ENCODE peak calls at places on chromosomes 1 and 21, in seven cellular contexts. Y is H9, B is IMR-90, G is mesenchymal stem cell, S is trophoblast cell, H is mesendoderm, W is H1. E is an unnamed sample.

GRCh38 chr1:198873696-198874230 is 234.9 kb downstream of the PTPRC start:
- DNase-seq in H (no peak), B (no peak), W (no peak), Y (no peak), G (no peak), S (no peak), E (no peak)

GRCh38 chr21:46661627-46662366 is 26.3 kb downstream of the PRMT2 start:
- DNase-seq in H (no peak), B (no peak), Y (no peak), G (no peak), W (no peak), S (no peak), E (no peak)

GRCh38 chr1:7521803-7522202 is 249.3 kb upstream of the VAMP3 start:
- DNase-seq in H (no peak), Y (no peak), B (no peak), G (no peak), W (no peak), S (no peak), E (no peak)

GRCh38 chr1:171807547-171807946 is 26.1 kb downstream of the METTL13 start:
- DNase-seq in W (no peak), G (no peak), H (no peak), S (no peak), B (no peak), Y (no peak), E (no peak)

GRCh38 chr21:42195378-42196031 is 23.4 kb upstream of the ABCG1 start:
- DNase-seq in B (peak; percentile 55), S (peak; percentile 64), G (peak; percentile 48), Y (no peak), H (no peak), W (no peak), E (no peak)

GRCh38 chr1:226634611-226635246 is 86.2 kb downstream of the STUM start:
- DNase-seq in S (no peak), Y (no peak), W (no peak), H (no peak), G (no peak), B (no peak), E (no peak)

GRCh38 chr1:30520461-30520860 is 202.9 kb downstream of the MATN1 start:
- DNase-seq in Y (no peak), H (no peak), S (no peak), W (no peak), B (no peak), G (no peak), E (no peak)

GRCh38 chr1:182317489-182318180 is 74.0 kb downstream of the GLUL start:
- DNase-seq in Y (no peak), H (no peak), W (no peak), S (no peak), B (no peak), G (no peak), E (no peak)

GRCh38 chr1:247443641-247444040 is 14.3 kb downstream of the OR2B11 start:
- DNase-seq in S (no peak), G (no peak), W (no peak), B (no peak), H (no peak), Y (no peak), E (no peak)

GRCh38 chr1:30817083-30817450 is 59.5 kb upstream of the LAPTM5 start:
- DNase-seq in H (no peak), B (no peak), S (no peak), W (no peak), G (peak; percentile 51), Y (no peak), E (no peak)

GRCh38 chr1:151156515-151156819 is at the start of gene TNFAIP8L2:
- DNase-seq in W (no peak), H (peak; percentile 8), S (peak; percentile 42), B (no peak), Y (peak; percentile 54), G (no peak), E (no peak)

GRCh38 chr21:46021978-46022544 is 40.5 kb downstream of the COL6A1 start:
- DNase-seq in B (no peak), G (peak; percentile 85), S (peak; percentile 53), H (no peak), Y (no peak), W (no peak), E (no peak)

GRCh38 chr1:205061665-205062069 is 18.7 kb downstream of the CNTN2 start:
- DNase-seq in B (peak; percentile 52), G (peak; percentile 58), W (peak; percentile 67), S (peak; percentile 77), Y (peak; percentile 90), H (peak; percentile 88), E (peak; percentile 89)

GRCh38 chr1:100440075-100440809 is 87.9 kb downstream of the CDC14A start:
- DNase-seq in G (no peak), Y (no peak), H (peak; percentile 95), S (peak; percentile 67), B (no peak), W (no peak), E (no peak)

GRCh38 chr1:234437423-234438171 is 41.4 kb downstream of the TARBP1 start:
- DNase-seq in H (no peak), Y (no peak), B (no peak), S (no peak), W (no peak), G (no peak), E (no peak)

GRCh38 chr1:70392626-70393025 is 18.4 kb upstream of the CTH start:
- DNase-seq in B (no peak), W (no peak), Y (no peak), G (no peak), S (no peak), H (no peak), E (no peak)

DNA sequence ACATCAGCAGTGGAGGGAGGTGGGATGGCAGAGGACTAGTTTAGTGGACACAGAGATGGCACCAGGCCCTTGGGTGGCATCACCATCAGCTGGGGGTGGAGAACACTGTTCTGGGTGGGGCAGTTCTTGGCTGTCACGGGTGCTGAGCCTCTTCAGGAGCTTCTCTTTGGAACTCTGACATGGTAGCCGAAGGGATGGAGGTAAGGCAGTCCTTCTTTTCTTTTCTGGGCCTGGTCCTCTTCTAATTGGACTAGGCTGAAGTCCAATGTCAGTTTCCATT is 8.3 kb upstream of the MEF2D start:
- DNase-seq in G (no peak), B (no peak), S (no peak), H (no peak), Y (no peak), W (no peak), E (no peak)
- H3K4me1 ChIP-seq in G (peaks cover 12% of the 10 kb centered on the region), B (peaks cover 35% of the 10 kb centered on the region), S (peaks cover 12% of the 10 kb centered on the region), H (peaks cover 12% of the 10 kb centered on the region), Y (peaks cover 7% of the 10 kb centered on the region), W (peaks cover 24% of the 10 kb centered on the region), E (peaks cover 16% of the 10 kb centered on the region)

DNA sequence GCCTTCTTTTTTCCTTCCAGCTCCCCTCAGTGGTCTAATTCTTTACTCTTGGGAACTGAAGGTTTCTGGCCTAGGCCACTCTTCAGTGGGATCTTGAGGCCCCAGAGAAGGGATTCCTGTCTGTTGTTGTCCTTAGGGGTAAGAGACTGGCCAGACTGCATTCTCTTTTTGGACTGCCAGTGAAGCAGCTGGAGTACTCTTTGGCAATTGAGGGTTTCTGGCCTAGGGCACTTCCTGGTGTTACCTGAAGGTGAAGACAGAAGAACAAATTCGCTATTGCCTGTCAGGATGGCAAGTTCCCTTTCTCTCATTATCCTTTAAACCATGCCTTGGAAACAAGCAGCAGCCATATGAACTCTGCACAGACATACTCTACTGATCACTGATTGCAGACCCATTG is 286.6 kb upstream of the ZP4 start:
- DNase-seq in G (no peak), Y (no peak), B (no peak), W (no peak), H (peak; percentile 63), S (peak; percentile 96), E (no peak)
- H3K79me1 ChIP-seq in G (no peaks in the 10 kb centered on the region), Y (no peaks in the 10 kb centered on the region), B (no peaks in the 10 kb centered on the region), W (no peaks in the 10 kb centered on the region), H (no peaks in the 10 kb centered on the region), S (peaks cover 2% of the 10 kb centered on the region), E (no peaks in the 10 kb centered on the region)

GRCh38 chr1:145960468-145961108 is 2.8 kb upstream of the LIX1L start:
- DNase-seq in B (peak; percentile 51), H (peak; percentile 91), Y (peak; percentile 92), G (peak; percentile 83), S (peak; percentile 72), W (no peak), E (peak; percentile 73)
- H3K4me1 ChIP-seq in B (peaks cover 30% of the 10 kb centered on the region), H (peaks cover 20% of the 10 kb centered on the region), Y (peaks cover 2% of the 10 kb centered on the region), G (peaks cover 26% of the 10 kb centered on the region), S (peaks cover 26% of the 10 kb centered on the region), W (peaks cover 13% of the 10 kb centered on the region), E (peaks cover 45% of the 10 kb centered on the region)

GRCh38 chr1:186763107-186763506 is 65.6 kb upstream of the PLA2G4A start:
- DNase-seq in G (peak; percentile 82), H (peak; percentile 16), Y (no peak), W (no peak), B (peak; percentile 83), S (peak; percentile 48), E (no peak)

GRCh38 chr1:186761358-186761757 is 67.4 kb upstream of the PLA2G4A start:
- DNase-seq in Y (no peak), S (no peak), G (no peak), H (no peak), B (no peak), W (no peak), E (no peak)

GRCh38 chr1:186768906-186769305 is 59.8 kb upstream of the PLA2G4A start:
- DNase-seq in H (no peak), W (no peak), G (no peak), B (no peak), Y (no peak), S (no peak), E (no peak)

GRCh38 chr1:186762653-186763052 is 66.1 kb upstream of the PLA2G4A start:
- DNase-seq in Y (no peak), W (no peak), B (no peak), G (no peak), H (no peak), S (no peak), E (no peak)

DNA sequence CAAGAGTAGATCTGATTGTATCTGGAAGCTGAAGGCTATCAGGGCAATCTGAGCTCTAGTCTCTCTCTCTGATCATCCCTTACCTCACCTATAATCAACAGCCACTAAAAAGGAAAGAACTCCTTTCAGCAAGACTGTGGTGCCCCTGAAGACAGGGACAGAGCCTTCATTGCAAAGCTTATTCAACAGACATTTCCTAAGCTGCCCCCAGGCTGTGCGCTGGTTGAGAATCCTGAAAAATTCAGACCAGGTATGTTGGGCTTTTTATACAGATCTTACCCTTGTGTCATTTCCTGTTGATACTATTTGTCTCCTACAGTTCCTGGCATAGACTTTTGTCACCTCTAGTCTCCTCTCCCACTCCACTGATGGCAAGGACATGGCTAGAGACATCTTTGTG is 63.3 kb upstream of the PLA2G4A start:
- DNase-seq in W (no peak), H (no peak), Y (no peak), B (no peak), G (no peak), S (peak; percentile 76), E (no peak)
- H3K79me1 ChIP-seq in W (no peaks in the 10 kb centered on the region), H (no peaks in the 10 kb centered on the region), Y (no peaks in the 10 kb centered on the region), B (no peaks in the 10 kb centered on the region), G (no peaks in the 10 kb centered on the region), S (no peaks in the 10 kb centered on the region), E (no peaks in the 10 kb centered on the region)

E was measured in neuronal stem cell.